ENCODE peak calls at places on chromosomes 11 and 22, in four cellular contexts. One of them, this sample, is unnamed.

GRCh38 chr11:73982595-73982989 is at the start of gene UCP2:
- DNase-seq in transverse colon: peak
- DNase-seq in tibial nerve: peak
- DNase-seq in K562: peak
- DNase-seq in this sample: peak

GRCh38 chr11:26905368-26905767 is 88.5 kb upstream of the FIBIN start:
- DNase-seq in transverse colon: no peak
- DNase-seq in tibial nerve: no peak
- DNase-seq in K562: no peak
- DNase-seq in this sample: no peak

GRCh38 chr11:131977854-131978253 is 607.4 kb downstream of the NTM start:
- DNase-seq in tibial nerve: no peak
- DNase-seq in K562: no peak
- DNase-seq in transverse colon: no peak
- DNase-seq in this sample: no peak

GRCh38 chr11:120517390-120518315 is 6.1 kb downstream of the GRIK4 start:
- DNase-seq in K562: peak
- DNase-seq in transverse colon: no peak
- DNase-seq in tibial nerve: no peak
- DNase-seq in this sample: no peak

GRCh38 chr22:32979606-32980005 is 78.6 kb downstream of the SYN3 start:
- DNase-seq in K562: no peak
- DNase-seq in transverse colon: no peak
- DNase-seq in tibial nerve: no peak
- DNase-seq in this sample: no peak

GRCh38 chr11:119727523-119728081 is 1.4 kb downstream of the NECTIN1 start:
- DNase-seq in K562: peak
- DNase-seq in transverse colon: peak
- DNase-seq in tibial nerve: no peak
- DNase-seq in this sample: peak

GRCh38 chr11:16097543-16097942 is 258.8 kb downstream of the SOX6 start:
- DNase-seq in tibial nerve: no peak
- DNase-seq in K562: no peak
- DNase-seq in transverse colon: peak
- DNase-seq in this sample: no peak

GRCh38 chr22:36238348-36239149 is 778 bp downstream of the APOL2 start:
- DNase-seq in K562: peak
- DNase-seq in tibial nerve: no peak
- DNase-seq in transverse colon: peak
- DNase-seq in this sample: no peak

GRCh38 chr11:8013833-8014232 is 26.7 kb downstream of the EIF3F start:
- DNase-seq in tibial nerve: no peak
- DNase-seq in transverse colon: no peak
- DNase-seq in K562: no peak
- DNase-seq in this sample: no peak

GRCh38 chr11:102868359-102868758 is 6.4 kb downstream of the MMP12 start:
- DNase-seq in K562: no peak
- DNase-seq in transverse colon: no peak
- DNase-seq in tibial nerve: no peak
- DNase-seq in this sample: no peak

GRCh38 chr11:76806131-76806530 is 23.0 kb downstream of the TSKU start:
- DNase-seq in tibial nerve: no peak
- DNase-seq in K562: no peak
- DNase-seq in transverse colon: no peak
- DNase-seq in this sample: no peak

DNA sequence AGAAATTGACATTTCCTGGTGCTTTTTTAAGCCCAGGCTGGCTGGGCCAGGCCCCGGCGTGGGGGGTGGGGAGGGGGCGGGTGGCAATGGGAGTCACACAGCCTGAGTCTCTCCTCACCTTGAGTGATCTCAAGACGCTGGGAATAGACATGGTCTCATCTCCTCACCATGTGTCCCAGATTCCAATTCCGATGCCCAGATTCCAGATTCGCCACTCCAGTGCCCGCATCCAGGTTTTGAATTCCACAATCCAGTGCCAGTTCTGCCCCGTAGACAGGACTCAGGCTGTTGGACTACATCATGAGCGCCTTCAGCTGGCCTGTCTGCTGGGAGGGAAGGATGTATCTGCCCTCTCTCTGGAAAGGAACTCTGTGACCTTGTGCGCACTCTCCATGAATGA is 19.1 kb downstream of the KCNC1 start:
- DNase-seq in K562: no peak
- DNase-seq in transverse colon: no peak
- DNase-seq in tibial nerve: no peak
- DNase-seq in this sample: no peak
- TF ChIP-seq POLR2A in K562: no peak
- TF ChIP-seq POLR2A in transverse colon: no peak
- TF ChIP-seq POLR2A in tibial nerve: no peak
- TF ChIP-seq POLR2A in this sample: no peak

GRCh38 chr22:38745676-38746460 is 9.9 kb downstream of the SUN2 start:
- DNase-seq in transverse colon: peak
- DNase-seq in K562: no peak
- DNase-seq in tibial nerve: no peak
- DNase-seq in this sample: no peak
- TF ChIP-seq POLR2A in transverse colon: no peak
- TF ChIP-seq POLR2A in K562: no peak
- TF ChIP-seq POLR2A in tibial nerve: no peak
- TF ChIP-seq POLR2A in this sample: no peak

GRCh38 chr11:17989306-17989705 is 23.5 kb downstream of the SERGEF start:
- DNase-seq in tibial nerve: no peak
- DNase-seq in transverse colon: no peak
- DNase-seq in K562: no peak
- DNase-seq in this sample: no peak
- TF ChIP-seq POLR2A in tibial nerve: no peak
- TF ChIP-seq POLR2A in transverse colon: no peak
- TF ChIP-seq POLR2A in K562: no peak
- TF ChIP-seq POLR2A in this sample: no peak

GRCh38 chr22:39365406-39365782 is 15.6 kb downstream of the SYNGR1 start:
- DNase-seq in tibial nerve: no peak
- DNase-seq in transverse colon: no peak
- DNase-seq in K562: no peak
- DNase-seq in this sample: no peak
- TF ChIP-seq POLR2A in tibial nerve: no peak
- TF ChIP-seq POLR2A in transverse colon: no peak
- TF ChIP-seq POLR2A in K562: no peak
- TF ChIP-seq POLR2A in this sample: no peak

GRCh38 chr11:43687120-43687791 is 6.7 kb downstream of the HSD17B12 start:
- DNase-seq in transverse colon: no peak
- DNase-seq in tibial nerve: no peak
- DNase-seq in K562: no peak
- DNase-seq in this sample: peak

GRCh38 chr11:43685483-43685882 is 4.9 kb downstream of the HSD17B12 start:
- DNase-seq in tibial nerve: no peak
- DNase-seq in transverse colon: no peak
- DNase-seq in K562: no peak
- DNase-seq in this sample: no peak

GRCh38 chr11:43689167-43689566 is 8.6 kb downstream of the HSD17B12 start:
- DNase-seq in transverse colon: no peak
- DNase-seq in tibial nerve: no peak
- DNase-seq in K562: peak
- DNase-seq in this sample: no peak

GRCh38 chr11:43681543-43681942 is 1.0 kb downstream of the HSD17B12 start:
- DNase-seq in tibial nerve: no peak
- DNase-seq in K562: no peak
- DNase-seq in transverse colon: no peak
- DNase-seq in this sample: no peak

DNA sequence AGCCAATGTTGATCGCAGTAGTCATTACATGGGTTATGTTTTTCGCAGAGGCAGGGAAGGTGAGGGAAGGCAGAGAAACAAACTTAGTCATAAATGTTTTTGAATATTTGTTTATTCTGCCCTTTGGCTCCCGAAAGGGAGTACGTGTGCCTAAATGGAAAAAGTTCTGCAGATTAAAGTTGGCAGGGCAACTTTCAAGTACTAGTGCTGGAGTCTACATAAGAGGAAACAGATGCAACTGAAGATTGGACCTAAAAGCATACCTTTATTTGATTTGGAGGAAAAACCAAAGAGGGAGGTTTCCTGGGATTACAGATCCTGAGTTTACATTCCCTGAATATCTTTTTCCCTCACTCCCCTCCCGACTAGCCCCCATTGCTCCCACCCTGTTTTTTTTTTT is 5.7 kb downstream of the HSD17B12 start:
- DNase-seq in K562: no peak
- DNase-seq in transverse colon: no peak
- DNase-seq in tibial nerve: no peak
- DNase-seq in this sample: no peak
- TF ChIP-seq POLR2A in K562: no peak
- TF ChIP-seq POLR2A in transverse colon: no peak
- TF ChIP-seq POLR2A in tibial nerve: no peak
- TF ChIP-seq POLR2A in this sample: no peak

DNA sequence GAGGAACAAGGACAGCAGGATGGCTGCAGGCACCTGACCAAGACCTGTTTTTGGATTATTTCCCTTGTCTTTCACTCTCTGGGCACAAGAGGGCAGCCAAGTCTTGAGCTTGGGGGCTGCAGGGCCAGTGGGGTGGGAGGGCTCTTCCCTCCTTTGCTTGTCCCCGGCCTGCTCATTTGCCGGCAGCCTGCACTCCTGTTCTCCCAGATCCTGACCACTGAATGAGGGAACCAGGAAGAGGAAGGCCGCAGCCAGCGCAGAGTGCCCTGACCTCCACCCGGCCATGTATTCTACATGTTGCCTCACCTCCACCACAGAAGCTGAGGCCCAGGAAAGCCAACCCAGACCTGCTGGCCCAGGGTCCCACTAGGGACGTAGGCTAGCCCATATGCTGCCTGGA is 15.5 kb upstream of the NNMT start:
- DNase-seq in K562: peak
- DNase-seq in tibial nerve: no peak
- DNase-seq in transverse colon: no peak
- DNase-seq in this sample: peak
- TF ChIP-seq POLR2A in K562: no peak
- TF ChIP-seq POLR2A in tibial nerve: no peak
- TF ChIP-seq POLR2A in transverse colon: no peak
- TF ChIP-seq POLR2A in this sample: no peak

GRCh38 chr11:6608011-6608410 is 4.0 kb downstream of the TAF10 start:
- DNase-seq in K562: no peak
- DNase-seq in tibial nerve: no peak
- DNase-seq in transverse colon: no peak
- DNase-seq in this sample: no peak
- TF ChIP-seq POLR2A in K562: no peak
- TF ChIP-seq POLR2A in tibial nerve: no peak
- TF ChIP-seq POLR2A in transverse colon: no peak
- TF ChIP-seq POLR2A in this sample: no peak

GRCh38 chr11:57763568-57763967 is 2.0 kb downstream of the CTNND1 start:
- DNase-seq in transverse colon: no peak
- DNase-seq in K562: peak
- DNase-seq in tibial nerve: no peak
- DNase-seq in this sample: no peak

GRCh38 chr11:57761301-57762234 is at the start of gene CTNND1:
- DNase-seq in transverse colon: peak
- DNase-seq in tibial nerve: peak
- DNase-seq in K562: peak
- DNase-seq in this sample: peak

GRCh38 chr11:57764972-57765371 is 3.4 kb downstream of the CTNND1 start:
- DNase-seq in transverse colon: no peak
- DNase-seq in tibial nerve: no peak
- DNase-seq in K562: peak
- DNase-seq in this sample: no peak

GRCh38 chr11:57764527-57764926 is 2.9 kb downstream of the CTNND1 start:
- DNase-seq in tibial nerve: no peak
- DNase-seq in transverse colon: no peak
- DNase-seq in K562: no peak
- DNase-seq in this sample: no peak

DNA sequence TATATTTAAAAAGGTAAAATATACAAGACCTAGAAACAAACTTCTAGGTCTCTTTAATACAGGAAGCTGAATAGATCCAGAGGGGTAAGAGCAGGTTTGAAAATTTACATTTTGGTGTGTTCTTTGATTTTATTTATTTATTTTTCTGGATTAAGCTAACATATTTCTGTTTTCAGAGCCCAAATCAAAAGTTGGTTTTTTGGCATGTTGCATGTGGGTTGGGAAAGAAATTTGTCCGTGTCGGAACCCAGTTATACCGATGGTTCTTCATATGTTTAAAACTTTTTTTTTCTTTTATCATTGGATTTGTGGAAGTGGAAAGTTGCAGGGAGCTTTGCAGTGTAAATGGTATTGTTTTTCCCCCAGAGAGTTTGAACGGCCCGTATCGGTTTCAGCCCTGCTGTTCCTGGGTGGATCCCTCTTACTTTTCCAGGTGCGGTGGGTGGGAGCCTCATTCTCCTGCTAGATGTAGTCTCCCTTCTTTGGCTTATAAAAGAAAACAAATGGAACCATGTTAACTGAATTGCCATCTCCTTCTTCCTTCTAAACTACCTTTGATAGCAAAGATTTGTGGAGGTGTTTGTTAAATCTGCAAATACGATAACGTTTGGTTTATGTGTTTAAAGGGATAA is 749 bp downstream of the CTNND1 start:
- DNase-seq in transverse colon: peak
- DNase-seq in K562: no peak
- DNase-seq in tibial nerve: no peak
- DNase-seq in this sample: no peak
- TF ChIP-seq POLR2A in transverse colon: peak
- TF ChIP-seq POLR2A in K562: no peak
- TF ChIP-seq POLR2A in tibial nerve: no peak
- TF ChIP-seq POLR2A in this sample: no peak

GRCh38 chr22:40534379-40535188 is 101.9 kb downstream of the MRTFA start:
- DNase-seq in transverse colon: no peak
- DNase-seq in K562: no peak
- DNase-seq in tibial nerve: no peak
- DNase-seq in this sample: no peak
- TF ChIP-seq POLR2A in transverse colon: no peak
- TF ChIP-seq POLR2A in K562: no peak
- TF ChIP-seq POLR2A in tibial nerve: no peak
- TF ChIP-seq POLR2A in this sample: no peak

GRCh38 chr11:59187587-59187986 is 15.7 kb downstream of the DTX4 start:
- DNase-seq in transverse colon: peak
- DNase-seq in K562: no peak
- DNase-seq in tibial nerve: peak
- DNase-seq in this sample: peak
- TF ChIP-seq POLR2A in transverse colon: no peak
- TF ChIP-seq POLR2A in K562: no peak
- TF ChIP-seq POLR2A in tibial nerve: no peak
- TF ChIP-seq POLR2A in this sample: no peak

This sample was measured in stomach.